ENCODE peak calls at places on chromosomes 2 and 18, in ten cellular contexts. One of them, this sample, is unnamed.

GRCh38 chr2:207505728-207506127 is 24.0 kb upstream of the CREB1 start:
- DNase-seq in Calu3: peak
- DNase-seq in fibroblast of lung: peak
- DNase-seq in epithelial cell of esophagus: peak
- DNase-seq in activated T-helper 1 cell treated with anti-CD3 and anti-CD28 coated beads, Interleukin-2, amount 50 U/mL, for 16 hours: no peak
- DNase-seq in mesothelial cell of epicardium: no peak
- DNase-seq in activated naive CD8-positive, alpha-beta T cell treated with anti-CD3 and anti-CD28 coated beads, Interleukin-2, amount 10 ng/mL, durations not matched to agents 7 days and 5 days: no peak
- DNase-seq in nucleus accumbens: no peak
- DNase-seq in Right ventricle myocardium superior: no peak
- DNase-seq in AG08396: peak
- DNase-seq in this sample: no peak

GRCh38 chr2:240605867-240606743 is 19.2 kb upstream of the GPR35 start:
- DNase-seq in Calu3: no peak
- DNase-seq in activated T-helper 1 cell treated with anti-CD3 and anti-CD28 coated beads, Interleukin-2, amount 50 U/mL, for 16 hours: no peak
- DNase-seq in nucleus accumbens: no peak
- DNase-seq in mesothelial cell of epicardium: no peak
- DNase-seq in AG08396: no peak
- DNase-seq in Right ventricle myocardium superior: peak
- DNase-seq in epithelial cell of esophagus: no peak
- DNase-seq in fibroblast of lung: no peak
- DNase-seq in activated naive CD8-positive, alpha-beta T cell treated with anti-CD3 and anti-CD28 coated beads, Interleukin-2, amount 10 ng/mL, durations not matched to agents 7 days and 5 days: peak
- DNase-seq in this sample: no peak

GRCh38 chr2:187614756-187615155 is 60.5 kb upstream of the TFPI start:
- DNase-seq in epithelial cell of esophagus: no peak
- DNase-seq in Calu3: no peak
- DNase-seq in activated T-helper 1 cell treated with anti-CD3 and anti-CD28 coated beads, Interleukin-2, amount 50 U/mL, for 16 hours: no peak
- DNase-seq in nucleus accumbens: no peak
- DNase-seq in mesothelial cell of epicardium: no peak
- DNase-seq in AG08396: peak
- DNase-seq in Right ventricle myocardium superior: no peak
- DNase-seq in activated naive CD8-positive, alpha-beta T cell treated with anti-CD3 and anti-CD28 coated beads, Interleukin-2, amount 10 ng/mL, durations not matched to agents 7 days and 5 days: no peak
- DNase-seq in fibroblast of lung: peak
- DNase-seq in this sample: no peak

GRCh38 chr18:57748770-57749603 is 54.1 kb downstream of the ATP8B1 start:
- DNase-seq in epithelial cell of esophagus: peak
- DNase-seq in Calu3: peak
- DNase-seq in fibroblast of lung: peak
- DNase-seq in Right ventricle myocardium superior: no peak
- DNase-seq in activated naive CD8-positive, alpha-beta T cell treated with anti-CD3 and anti-CD28 coated beads, Interleukin-2, amount 10 ng/mL, durations not matched to agents 7 days and 5 days: no peak
- DNase-seq in AG08396: no peak
- DNase-seq in activated T-helper 1 cell treated with anti-CD3 and anti-CD28 coated beads, Interleukin-2, amount 50 U/mL, for 16 hours: no peak
- DNase-seq in nucleus accumbens: no peak
- DNase-seq in mesothelial cell of epicardium: no peak
- DNase-seq in this sample: no peak

GRCh38 chr18:43563780-43564179 is 286.5 kb upstream of the SYT4 start:
- DNase-seq in fibroblast of lung: peak
- DNase-seq in epithelial cell of esophagus: peak
- DNase-seq in Right ventricle myocardium superior: no peak
- DNase-seq in activated T-helper 1 cell treated with anti-CD3 and anti-CD28 coated beads, Interleukin-2, amount 50 U/mL, for 16 hours: no peak
- DNase-seq in AG08396: peak
- DNase-seq in activated naive CD8-positive, alpha-beta T cell treated with anti-CD3 and anti-CD28 coated beads, Interleukin-2, amount 10 ng/mL, durations not matched to agents 7 days and 5 days: no peak
- DNase-seq in Calu3: peak
- DNase-seq in mesothelial cell of epicardium: no peak
- DNase-seq in nucleus accumbens: no peak
- DNase-seq in this sample: no peak

GRCh38 chr18:44632469-44633145 is 48.1 kb upstream of the SETBP1 start:
- DNase-seq in activated T-helper 1 cell treated with anti-CD3 and anti-CD28 coated beads, Interleukin-2, amount 50 U/mL, for 16 hours: no peak
- DNase-seq in epithelial cell of esophagus: peak
- DNase-seq in activated naive CD8-positive, alpha-beta T cell treated with anti-CD3 and anti-CD28 coated beads, Interleukin-2, amount 10 ng/mL, durations not matched to agents 7 days and 5 days: no peak
- DNase-seq in Calu3: no peak
- DNase-seq in mesothelial cell of epicardium: no peak
- DNase-seq in fibroblast of lung: no peak
- DNase-seq in nucleus accumbens: no peak
- DNase-seq in Right ventricle myocardium superior: no peak
- DNase-seq in AG08396: no peak
- DNase-seq in this sample: no peak

GRCh38 chr2:159322419-159322818 is 35.9 kb upstream of the WDSUB1 start:
- DNase-seq in Right ventricle myocardium superior: no peak
- DNase-seq in Calu3: no peak
- DNase-seq in activated T-helper 1 cell treated with anti-CD3 and anti-CD28 coated beads, Interleukin-2, amount 50 U/mL, for 16 hours: no peak
- DNase-seq in AG08396: no peak
- DNase-seq in epithelial cell of esophagus: no peak
- DNase-seq in nucleus accumbens: no peak
- DNase-seq in fibroblast of lung: no peak
- DNase-seq in mesothelial cell of epicardium: no peak
- DNase-seq in activated naive CD8-positive, alpha-beta T cell treated with anti-CD3 and anti-CD28 coated beads, Interleukin-2, amount 10 ng/mL, durations not matched to agents 7 days and 5 days: no peak
- DNase-seq in this sample: no peak

GRCh38 chr2:105328281-105329196 is 996 bp downstream of the TGFBRAP1 start:
- DNase-seq in Calu3: peak
- DNase-seq in nucleus accumbens: no peak
- DNase-seq in AG08396: peak
- DNase-seq in activated T-helper 1 cell treated with anti-CD3 and anti-CD28 coated beads, Interleukin-2, amount 50 U/mL, for 16 hours: no peak
- DNase-seq in activated naive CD8-positive, alpha-beta T cell treated with anti-CD3 and anti-CD28 coated beads, Interleukin-2, amount 10 ng/mL, durations not matched to agents 7 days and 5 days: peak
- DNase-seq in mesothelial cell of epicardium: no peak
- DNase-seq in epithelial cell of esophagus: peak
- DNase-seq in fibroblast of lung: peak
- DNase-seq in Right ventricle myocardium superior: peak
- DNase-seq in this sample: peak

GRCh38 chr2:9498210-9498609 is 23.9 kb downstream of the IAH1 start:
- DNase-seq in epithelial cell of esophagus: no peak
- DNase-seq in activated T-helper 1 cell treated with anti-CD3 and anti-CD28 coated beads, Interleukin-2, amount 50 U/mL, for 16 hours: no peak
- DNase-seq in fibroblast of lung: peak
- DNase-seq in nucleus accumbens: no peak
- DNase-seq in mesothelial cell of epicardium: no peak
- DNase-seq in Right ventricle myocardium superior: no peak
- DNase-seq in AG08396: no peak
- DNase-seq in activated naive CD8-positive, alpha-beta T cell treated with anti-CD3 and anti-CD28 coated beads, Interleukin-2, amount 10 ng/mL, durations not matched to agents 7 days and 5 days: no peak
- DNase-seq in Calu3: no peak
- DNase-seq in this sample: no peak

This sample was measured in hippocampal formation.